ENCODE peak calls at places on chromosomes 13 and 19, in seven cellular contexts. D is stomach, V is tibial artery, N is AG10803, X is tibial nerve, R is choroid plexus epithelial cell, E is lung. K is an unnamed sample.

GRCh38 chr19:55613396-55613795 is 7.9 kb downstream of the ZNF865 start:
- DNase-seq in E (no peak), X (no peak), N (no peak), R (no peak), V (no peak), D (no peak), K (no peak)

GRCh38 chr13:20136781-20137703 is 23.8 kb downstream of the GJA3 start:
- DNase-seq in D (peak; percentile 59), E (peak; percentile 45), V (no peak), X (no peak), R (peak; percentile 21), N (no peak), K (no peak)

GRCh38 chr19:20776083-20777076 is at the start of gene ZNF66:
- DNase-seq in N (peak; percentile 94), R (peak; percentile 99), E (peak; percentile 97), D (peak; percentile 98), V (peak; percentile 98), X (peak; percentile 100), K (peak; percentile 94)

GRCh38 chr19:3359850-3360493 is 6.4 kb upstream of the NFIC start:
- DNase-seq in D (no peak), X (no peak), V (no peak), E (no peak), R (peak; percentile 47), N (no peak), K (no peak)

GRCh38 chr19:3316659-3317207 is 49.6 kb upstream of the NFIC start:
- DNase-seq in X (no peak), R (no peak), D (no peak), N (no peak), V (no peak), E (no peak), K (no peak)

GRCh38 chr19:55481148-55482127 is 3.5 kb upstream of the NAT14 start:
- DNase-seq in E (no peak), V (no peak), X (no peak), N (no peak), R (no peak), D (no peak), K (peak; percentile 81)

GRCh38 chr19:45952691-45953505 is 20.8 kb downstream of the NOVA2 start:
- DNase-seq in D (peak; percentile 35), E (no peak), R (peak; percentile 48), N (peak; percentile 43), V (no peak), X (no peak), K (no peak)

GRCh38 chr19:4343845-4344713 is 717 bp downstream of the MPND start:
- DNase-seq in R (no peak), D (no peak), N (no peak), E (no peak), X (no peak), V (no peak), K (no peak)

GRCh38 chr13:47415048-47415447 is 518.2 kb upstream of the HTR2A start:
- DNase-seq in R (peak; percentile 27), E (no peak), N (peak; percentile 82), X (no peak), V (no peak), D (no peak), K (no peak)

GRCh38 chr13:110369400-110369799 is 62.3 kb downstream of the COL4A2 start:
- DNase-seq in E (no peak), D (no peak), X (no peak), V (no peak), R (no peak), N (no peak), K (no peak)

GRCh38 chr13:113880651-113881611 is 17.1 kb upstream of the GAS6 start:
- DNase-seq in R (no peak), X (no peak), D (no peak), E (no peak), N (no peak), V (peak; percentile 68), K (no peak)

GRCh38 chr13:81406639-81407292 is 1065.8 kb upstream of the SPRY2 start:
- DNase-seq in R (no peak), N (no peak), D (no peak), X (no peak), E (no peak), V (no peak), K (no peak)

GRCh38 chr19:49468199-49468598 is 5.8 kb upstream of the FLT3LG start:
- DNase-seq in V (no peak), R (no peak), X (no peak), N (no peak), D (no peak), E (no peak), K (no peak)

GRCh38 chr19:2629491-2630351 is 72.8 kb downstream of the GNG7 start:
- DNase-seq in X (peak; percentile 48), N (no peak), V (no peak), R (no peak), E (no peak), D (no peak), K (no peak)

GRCh38 chr13:26482451-26483197 is 74.9 kb upstream of the WASF3 start:
- DNase-seq in V (no peak), N (peak; percentile 69), E (peak; percentile 63), R (peak; percentile 87), X (peak; percentile 85), D (peak; percentile 71), K (no peak)

GRCh38 chr19:18091217-18091608 is 4.5 kb upstream of the IL12RB1 start:
- DNase-seq in E (peak; percentile 57), N (no peak), V (peak; percentile 83), X (peak; percentile 53), R (no peak), D (peak; percentile 61), K (no peak)

DNA sequence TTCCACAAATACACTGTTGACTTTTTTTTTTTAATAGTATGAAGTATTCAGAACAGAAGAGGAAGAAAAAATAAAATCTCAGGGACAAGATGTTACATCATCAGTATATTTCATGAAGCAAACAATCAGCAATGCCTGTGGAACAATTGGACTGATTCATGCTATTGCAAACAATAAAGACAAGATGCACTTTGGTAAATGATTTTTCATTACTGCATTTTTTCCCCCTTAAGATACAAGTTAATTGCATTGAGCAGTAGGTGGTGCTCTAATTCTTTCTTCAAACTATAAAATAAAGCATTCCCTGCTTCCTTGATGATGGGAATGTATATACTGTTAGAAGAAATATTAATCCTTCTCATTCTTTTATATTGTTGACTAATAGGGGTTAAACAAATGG is 17.1 kb downstream of the UCHL3 start:
- DNase-seq in E (no peak), V (no peak), X (no peak), R (peak; percentile 74), D (no peak), N (peak; percentile 75), K (no peak)
- TF ChIP-seq CTCF in E (no peak), V (no peak), X (no peak), R (peak; percentile 53), D (no peak), N (peak; percentile 62), K (peak; percentile 88)

GRCh38 chr13:58991826-58992477 is 1171.8 kb downstream of the DIAPH3 start:
- DNase-seq in V (no peak), X (no peak), R (no peak), E (no peak), D (peak; percentile 31), N (no peak), K (no peak)

GRCh38 chr13:58994077-58994476 is 1169.7 kb downstream of the DIAPH3 start:
- DNase-seq in V (no peak), X (no peak), N (no peak), E (no peak), D (no peak), R (no peak), K (no peak)

GRCh38 chr13:58999851-59000250 is 1163.9 kb downstream of the DIAPH3 start:
- DNase-seq in X (no peak), N (no peak), D (no peak), V (no peak), R (peak; percentile 11), E (no peak), K (no peak)

GRCh38 chr13:58992478-58993042 is 1171.2 kb downstream of the DIAPH3 start:
- DNase-seq in V (no peak), R (no peak), N (no peak), D (no peak), E (no peak), X (no peak), K (no peak)

GRCh38 chr13:58994778-58995177 is 1169.0 kb downstream of the DIAPH3 start:
- DNase-seq in R (peak; percentile 34), X (no peak), D (no peak), E (no peak), N (no peak), V (no peak), K (no peak)
- TF ChIP-seq CTCF in R (peak; percentile 35), X (no peak), D (no peak), E (no peak), N (no peak), V (no peak), K (peak; percentile 67)

GRCh38 chr13:23514076-23514475 is 56.1 kb upstream of the TNFRSF19 start:
- DNase-seq in V (no peak), E (no peak), N (no peak), D (no peak), R (no peak), X (no peak), K (no peak)

GRCh38 chr13:23515116-23515515 is 55.1 kb upstream of the TNFRSF19 start:
- DNase-seq in D (no peak), R (no peak), N (no peak), E (no peak), X (no peak), V (no peak), K (no peak)

GRCh38 chr13:23510979-23511735 is 59.1 kb upstream of the TNFRSF19 start:
- DNase-seq in D (no peak), V (no peak), E (no peak), N (no peak), R (peak; percentile 78), X (no peak), K (no peak)

GRCh38 chr13:23513460-23513859 is 56.8 kb upstream of the TNFRSF19 start:
- DNase-seq in N (no peak), E (no peak), X (no peak), D (no peak), V (no peak), R (no peak), K (no peak)

DNA sequence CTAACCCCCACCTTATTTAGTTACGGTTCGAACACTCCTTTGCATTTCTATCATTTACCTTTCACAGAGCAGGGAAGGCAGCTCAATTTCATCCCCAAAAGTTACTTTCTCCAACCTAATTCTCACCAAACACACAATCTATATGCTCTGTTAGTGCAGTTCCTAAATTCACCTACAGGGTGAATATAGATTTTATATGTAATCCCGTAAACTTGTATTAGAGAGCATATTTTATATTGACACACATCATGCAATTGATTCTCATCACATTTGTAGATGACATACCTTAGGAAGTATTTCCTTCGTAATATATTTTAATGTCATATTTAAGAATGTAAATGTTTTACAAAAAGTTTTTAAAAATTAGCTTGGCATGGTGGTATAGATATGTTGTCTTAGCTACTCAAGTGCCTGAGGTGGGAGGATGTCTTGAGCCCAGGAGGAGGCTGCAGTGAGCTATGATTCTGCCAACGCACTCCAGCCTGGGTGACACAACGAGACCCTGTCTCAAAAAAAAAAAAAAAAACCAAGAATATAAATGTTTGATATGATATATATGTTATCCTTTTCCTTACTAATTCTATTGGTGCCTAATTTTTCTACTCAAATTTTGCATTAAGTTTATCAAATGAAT is 57.3 kb upstream of the TNFRSF19 start:
- DNase-seq in V (no peak), D (no peak), N (no peak), E (no peak), R (no peak), X (no peak), K (no peak)
- TF ChIP-seq CTCF in V (no peak), D (peak; percentile 14), N (peak; percentile 17), E (no peak), R (no peak), X (no peak), K (peak; percentile 53)

DNA sequence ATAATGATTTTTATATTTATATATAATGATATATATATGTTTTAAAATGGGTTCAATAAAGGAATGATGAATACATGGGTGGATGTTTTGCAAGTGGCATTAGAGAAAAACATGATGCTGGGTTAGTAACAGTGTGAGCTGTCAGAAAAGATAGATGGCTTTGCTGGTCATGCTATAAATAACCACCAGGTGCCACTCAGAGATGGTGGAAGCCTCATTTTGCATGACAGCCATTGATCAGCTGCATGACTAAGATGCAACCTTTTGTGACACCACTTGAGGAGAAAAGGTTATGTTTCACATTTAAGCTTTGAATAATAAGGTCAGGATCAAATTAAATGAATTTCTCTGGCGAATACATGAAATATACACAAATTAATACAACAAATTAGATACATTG is 737.7 kb downstream of the PCDH9 start:
- DNase-seq in V (no peak), N (no peak), D (no peak), E (no peak), X (no peak), R (no peak), K (no peak)
- TF ChIP-seq CTCF in V (no peak), N (no peak), D (no peak), E (no peak), X (no peak), R (peak; percentile 49), K (peak; percentile 42)

K was measured in chondrocyte.